ENCODE peak calls at places on chromosomes 6 and 20, in six cellular contexts. One of them, this sample, is unnamed.

GRCh38 chr20:45358282-45359068 is 4.5 kb upstream of the SYS1 start:
- DNase-seq in right cardiac atrium: peak; percentile 81
- DNase-seq in upper lobe of right lung: peak; percentile 88
- DNase-seq in heart left ventricle: peak; percentile 79
- DNase-seq in aorta: peak; percentile 86
- DNase-seq in CD4-positive, CD25-positive, alpha-beta regulatory T cell: no peak
- DNase-seq in this sample: peak; percentile 81

GRCh38 chr20:5835234-5835845 is 85.1 kb downstream of the SHLD1 start:
- DNase-seq in heart left ventricle: peak; percentile 26
- DNase-seq in aorta: no peak
- DNase-seq in right cardiac atrium: peak; percentile 51
- DNase-seq in CD4-positive, CD25-positive, alpha-beta regulatory T cell: peak; percentile 19
- DNase-seq in upper lobe of right lung: no peak
- DNase-seq in this sample: no peak

GRCh38 chr6:142886431-142887170 is 58.4 kb downstream of the HIVEP2 start:
- DNase-seq in heart left ventricle: no peak
- DNase-seq in right cardiac atrium: no peak
- DNase-seq in aorta: no peak
- DNase-seq in upper lobe of right lung: no peak
- DNase-seq in CD4-positive, CD25-positive, alpha-beta regulatory T cell: peak; percentile 76
- DNase-seq in this sample: no peak

GRCh38 chr6:95593025-95593424 is 15.7 kb downstream of the MANEA start:
- DNase-seq in heart left ventricle: no peak
- DNase-seq in aorta: no peak
- DNase-seq in right cardiac atrium: no peak
- DNase-seq in upper lobe of right lung: no peak
- DNase-seq in CD4-positive, CD25-positive, alpha-beta regulatory T cell: no peak
- DNase-seq in this sample: no peak

GRCh38 chr6:11224252-11224965 is 8.1 kb downstream of the NEDD9 start:
- DNase-seq in CD4-positive, CD25-positive, alpha-beta regulatory T cell: peak; percentile 91
- DNase-seq in upper lobe of right lung: no peak
- DNase-seq in right cardiac atrium: no peak
- DNase-seq in heart left ventricle: no peak
- DNase-seq in aorta: no peak
- DNase-seq in this sample: no peak

GRCh38 chr6:148803979-148804378 is 57.1 kb downstream of the UST start:
- DNase-seq in aorta: no peak
- DNase-seq in CD4-positive, CD25-positive, alpha-beta regulatory T cell: no peak
- DNase-seq in right cardiac atrium: no peak
- DNase-seq in heart left ventricle: no peak
- DNase-seq in upper lobe of right lung: no peak
- DNase-seq in this sample: no peak

GRCh38 chr20:5474646-5475550 is 158.1 kb upstream of the PROKR2 start:
- DNase-seq in right cardiac atrium: no peak
- DNase-seq in heart left ventricle: no peak
- DNase-seq in aorta: no peak
- DNase-seq in upper lobe of right lung: no peak
- DNase-seq in CD4-positive, CD25-positive, alpha-beta regulatory T cell: no peak
- DNase-seq in this sample: no peak

GRCh38 chr6:5516036-5516435 is 254.7 kb downstream of the FARS2 start:
- DNase-seq in CD4-positive, CD25-positive, alpha-beta regulatory T cell: no peak
- DNase-seq in heart left ventricle: no peak
- DNase-seq in right cardiac atrium: no peak
- DNase-seq in upper lobe of right lung: no peak
- DNase-seq in aorta: no peak
- DNase-seq in this sample: no peak

GRCh38 chr6:105808571-105808970 is 277.6 kb upstream of the PRDM1 start:
- DNase-seq in CD4-positive, CD25-positive, alpha-beta regulatory T cell: no peak
- DNase-seq in upper lobe of right lung: no peak
- DNase-seq in heart left ventricle: no peak
- DNase-seq in aorta: no peak
- DNase-seq in right cardiac atrium: no peak
- DNase-seq in this sample: no peak

GRCh38 chr6:14117158-14118090 is at the start of gene CD83:
- DNase-seq in upper lobe of right lung: peak; percentile 91
- DNase-seq in heart left ventricle: peak; percentile 68
- DNase-seq in aorta: peak; percentile 81
- DNase-seq in right cardiac atrium: peak; percentile 90
- DNase-seq in CD4-positive, CD25-positive, alpha-beta regulatory T cell: peak; percentile 91
- DNase-seq in this sample: no peak

GRCh38 chr6:131807644-131808459 is at the start of gene ENPP1:
- DNase-seq in CD4-positive, CD25-positive, alpha-beta regulatory T cell: peak; percentile 59
- DNase-seq in aorta: peak; percentile 89
- DNase-seq in right cardiac atrium: peak; percentile 92
- DNase-seq in upper lobe of right lung: peak; percentile 84
- DNase-seq in heart left ventricle: peak; percentile 77
- DNase-seq in this sample: peak; percentile 71

GRCh38 chr6:152272486-152272885 is 364.7 kb downstream of the SYNE1 start:
- DNase-seq in aorta: no peak
- DNase-seq in heart left ventricle: no peak
- DNase-seq in CD4-positive, CD25-positive, alpha-beta regulatory T cell: no peak
- DNase-seq in upper lobe of right lung: no peak
- DNase-seq in right cardiac atrium: no peak
- DNase-seq in this sample: no peak

GRCh38 chr20:50320005-50320909 is 129.6 kb downstream of the CEBPB start:
- DNase-seq in heart left ventricle: no peak
- DNase-seq in aorta: no peak
- DNase-seq in upper lobe of right lung: peak; percentile 60
- DNase-seq in CD4-positive, CD25-positive, alpha-beta regulatory T cell: no peak
- DNase-seq in right cardiac atrium: no peak
- DNase-seq in this sample: no peak

GRCh38 chr6:87473419-87473903 is 687 bp downstream of the SLC35A1 start:
- DNase-seq in CD4-positive, CD25-positive, alpha-beta regulatory T cell: peak; percentile 79
- DNase-seq in right cardiac atrium: peak; percentile 55
- DNase-seq in upper lobe of right lung: no peak
- DNase-seq in heart left ventricle: no peak
- DNase-seq in aorta: no peak
- DNase-seq in this sample: no peak

GRCh38 chr6:27839303-27840081 is 72.7 kb downstream of the OR2B2 start:
- DNase-seq in upper lobe of right lung: no peak
- DNase-seq in CD4-positive, CD25-positive, alpha-beta regulatory T cell: peak; percentile 73
- DNase-seq in heart left ventricle: no peak
- DNase-seq in aorta: peak; percentile 71
- DNase-seq in right cardiac atrium: peak; percentile 59
- DNase-seq in this sample: no peak

GRCh38 chr6:90080876-90081464 is 186.7 kb downstream of the GJA10 start:
- DNase-seq in heart left ventricle: no peak
- DNase-seq in CD4-positive, CD25-positive, alpha-beta regulatory T cell: peak; percentile 92
- DNase-seq in upper lobe of right lung: no peak
- DNase-seq in right cardiac atrium: no peak
- DNase-seq in aorta: no peak
- DNase-seq in this sample: no peak

GRCh38 chr6:140766999-140767398 is 1365.7 kb upstream of the GJE1 start:
- DNase-seq in right cardiac atrium: no peak
- DNase-seq in heart left ventricle: no peak
- DNase-seq in aorta: no peak
- DNase-seq in CD4-positive, CD25-positive, alpha-beta regulatory T cell: no peak
- DNase-seq in upper lobe of right lung: no peak
- DNase-seq in this sample: no peak

DNA sequence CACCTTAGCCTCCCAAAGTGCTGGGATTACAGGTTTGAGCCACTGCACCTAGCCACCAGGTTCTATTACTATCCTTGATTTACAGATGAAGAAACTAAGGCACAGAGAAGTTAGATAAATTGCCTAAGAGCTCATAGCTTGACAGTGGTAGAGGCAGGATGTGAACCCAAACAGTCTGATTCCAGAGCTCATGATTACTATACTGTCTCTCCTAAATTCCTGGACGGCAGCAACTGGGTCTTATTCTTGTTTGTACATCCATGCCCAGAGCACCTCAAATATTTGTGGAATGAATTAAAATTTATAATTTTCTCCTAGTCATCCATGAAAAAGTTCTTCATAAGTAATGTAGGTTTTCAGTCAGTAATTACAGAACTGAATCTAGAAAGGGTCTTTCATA is 15.1 kb downstream of the PDSS2 start:
- DNase-seq in aorta: no peak
- DNase-seq in right cardiac atrium: no peak
- DNase-seq in CD4-positive, CD25-positive, alpha-beta regulatory T cell: no peak
- DNase-seq in heart left ventricle: no peak
- DNase-seq in upper lobe of right lung: no peak
- DNase-seq in this sample: no peak
- H3K4me3 ChIP-seq in aorta: no peak overlapping the region
- H3K4me3 ChIP-seq in right cardiac atrium: no peak overlapping the region
- H3K4me3 ChIP-seq in CD4-positive, CD25-positive, alpha-beta regulatory T cell: no peak overlapping the region
- H3K4me3 ChIP-seq in heart left ventricle: no peak overlapping the region
- H3K4me3 ChIP-seq in upper lobe of right lung: no peak overlapping the region
- H3K4me3 ChIP-seq in this sample: no peak overlapping the region

DNA sequence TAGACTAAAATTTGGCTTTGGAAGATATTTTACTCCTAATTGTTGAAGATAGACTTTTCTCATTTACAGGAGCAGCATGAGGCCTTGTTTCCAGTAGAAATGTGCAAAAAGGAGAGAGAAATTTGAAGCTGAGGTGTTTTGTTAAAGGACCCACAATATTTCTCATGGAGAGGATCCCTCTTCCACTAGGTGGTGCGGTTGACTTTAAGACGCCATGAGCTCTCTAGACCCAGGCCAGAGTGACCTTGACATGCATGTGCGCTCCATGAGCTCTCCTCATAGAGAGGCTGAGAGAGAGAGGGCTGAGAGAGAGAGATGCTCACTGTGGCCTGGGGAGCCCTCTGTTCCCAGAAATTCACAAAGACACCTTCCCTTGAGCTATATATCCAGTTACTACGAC is 861.2 kb upstream of the EYS start:
- DNase-seq in right cardiac atrium: no peak
- DNase-seq in heart left ventricle: no peak
- DNase-seq in aorta: no peak
- DNase-seq in upper lobe of right lung: no peak
- DNase-seq in CD4-positive, CD25-positive, alpha-beta regulatory T cell: no peak
- DNase-seq in this sample: no peak
- H3K4me1 ChIP-seq in right cardiac atrium: no peaks in the 10 kb centered on the region
- H3K4me1 ChIP-seq in heart left ventricle: no peaks in the 10 kb centered on the region
- H3K4me1 ChIP-seq in aorta: no peaks in the 10 kb centered on the region
- H3K4me1 ChIP-seq in upper lobe of right lung: no peaks in the 10 kb centered on the region
- H3K4me1 ChIP-seq in CD4-positive, CD25-positive, alpha-beta regulatory T cell: no peaks in the 10 kb centered on the region
- H3K4me1 ChIP-seq in this sample: no peaks in the 10 kb centered on the region

GRCh38 chr6:137342607-137343186 is 123.5 kb upstream of the IFNGR1 start:
- DNase-seq in right cardiac atrium: no peak
- DNase-seq in aorta: no peak
- DNase-seq in heart left ventricle: no peak
- DNase-seq in CD4-positive, CD25-positive, alpha-beta regulatory T cell: peak; percentile 32
- DNase-seq in upper lobe of right lung: no peak
- DNase-seq in this sample: no peak
- H3K4me3 ChIP-seq in right cardiac atrium: peak overlapping the region; percentile 43
- H3K4me3 ChIP-seq in aorta: peak overlapping the region; percentile 39
- H3K4me3 ChIP-seq in heart left ventricle: peak overlapping the region; percentile 50
- H3K4me3 ChIP-seq in CD4-positive, CD25-positive, alpha-beta regulatory T cell: peak overlapping the region; percentile 92
- H3K4me3 ChIP-seq in upper lobe of right lung: peak overlapping the region; percentile 29
- H3K4me3 ChIP-seq in this sample: peak overlapping the region; percentile 32

DNA sequence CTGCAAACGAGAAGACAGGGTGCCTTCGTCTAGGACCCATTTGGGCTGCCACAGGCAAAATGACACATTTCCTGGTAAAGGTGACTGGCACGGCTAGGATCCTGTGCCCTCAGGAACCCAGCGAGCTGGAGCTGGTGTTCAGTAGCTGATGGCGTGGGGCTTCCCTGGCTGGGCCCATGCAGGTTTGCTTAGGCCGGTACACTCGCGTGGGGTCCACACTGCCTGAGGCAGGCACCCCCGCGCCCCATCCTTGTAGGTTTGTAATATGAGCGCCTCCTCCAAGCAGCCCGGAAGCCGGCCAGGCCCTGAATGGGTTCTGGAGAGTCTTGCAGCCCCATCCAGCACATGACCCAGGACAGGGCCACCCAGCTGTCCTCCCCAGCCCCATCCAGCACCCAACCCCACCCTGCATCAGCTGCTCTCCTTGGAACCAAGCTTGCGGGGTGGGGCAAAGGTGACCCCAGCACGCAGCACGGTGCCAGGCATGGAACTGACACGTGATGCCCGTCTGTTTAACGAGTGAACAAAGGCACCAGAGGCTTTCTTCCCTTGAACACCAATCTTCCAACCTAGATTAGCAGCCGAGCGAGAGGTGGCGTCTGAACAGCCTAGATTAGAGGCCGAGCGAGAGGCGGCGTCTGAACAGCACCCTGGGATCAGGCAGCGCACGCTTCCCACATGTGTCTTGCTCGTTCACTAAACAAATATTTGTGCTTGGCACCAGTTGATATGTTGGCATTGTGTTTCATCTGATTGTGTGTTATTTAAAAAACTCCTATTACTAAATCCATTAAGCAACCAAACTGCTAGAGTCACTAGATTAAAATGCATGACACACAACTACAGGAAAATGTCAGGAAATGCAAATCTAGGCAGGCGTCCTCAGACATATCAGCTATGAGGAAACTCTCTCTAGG is 112.1 kb downstream of the DLL1 start:
- DNase-seq in right cardiac atrium: peak; percentile 77
- DNase-seq in aorta: no peak
- DNase-seq in upper lobe of right lung: no peak
- DNase-seq in heart left ventricle: no peak
- DNase-seq in CD4-positive, CD25-positive, alpha-beta regulatory T cell: no peak
- DNase-seq in this sample: peak; percentile 12
- H3K4me1 ChIP-seq in right cardiac atrium: no peaks in the 10 kb centered on the region
- H3K4me1 ChIP-seq in aorta: no peaks in the 10 kb centered on the region
- H3K4me1 ChIP-seq in upper lobe of right lung: peaks cover 13% of the 10 kb centered on the region
- H3K4me1 ChIP-seq in heart left ventricle: no peaks in the 10 kb centered on the region
- H3K4me1 ChIP-seq in CD4-positive, CD25-positive, alpha-beta regulatory T cell: no peaks in the 10 kb centered on the region
- H3K4me1 ChIP-seq in this sample: no peaks in the 10 kb centered on the region

GRCh38 chr6:44270526-44271405 is 516 bp downstream of the TMEM151B start:
- DNase-seq in aorta: no peak
- DNase-seq in upper lobe of right lung: no peak
- DNase-seq in CD4-positive, CD25-positive, alpha-beta regulatory T cell: no peak
- DNase-seq in right cardiac atrium: no peak
- DNase-seq in heart left ventricle: no peak
- DNase-seq in this sample: no peak
- H3K4me3 ChIP-seq in aorta: peak overlapping the region; percentile 39
- H3K4me3 ChIP-seq in upper lobe of right lung: no peak overlapping the region
- H3K4me3 ChIP-seq in CD4-positive, CD25-positive, alpha-beta regulatory T cell: no peak overlapping the region
- H3K4me3 ChIP-seq in right cardiac atrium: peak overlapping the region; percentile 77
- H3K4me3 ChIP-seq in heart left ventricle: peak overlapping the region; percentile 37
- H3K4me3 ChIP-seq in this sample: peak overlapping the region; percentile 11

This sample was measured in breast epithelium.